ENCODE peak calls at places on chromosomes 2 and 18, in four cellular contexts. Q, D, H and V are unnamed samples.

GRCh38 chr2:191637182-191638078 is 40.5 kb upstream of the NABP1 start:
- DNase-seq in D (no peak), H (no peak), Q (no peak), V (no peak)

GRCh38 chr2:40034198-40034597 is 255.1 kb upstream of the THUMPD2 start:
- DNase-seq in Q (no peak), D (no peak), H (no peak), V (no peak)

GRCh38 chr2:178767099-178768060 is 39.8 kb downstream of the TTN start:
- DNase-seq in H (no peak), Q (no peak), D (no peak), V (no peak)

GRCh38 chr18:32383040-32383819 is 87.5 kb downstream of the GAREM1 start:
- DNase-seq in Q (no peak), H (no peak), D (no peak), V (no peak)

GRCh38 chr2:38377501-38378258 is 607 bp upstream of the ATL2 start:
- DNase-seq in H (no peak), Q (no peak), D (no peak), V (no peak)

GRCh38 chr2:10835052-10835970 is 22.7 kb upstream of the PDIA6 start:
- DNase-seq in D (peak; percentile 88), Q (peak; percentile 83), H (peak; percentile 89), V (peak; percentile 74)

GRCh38 chr2:240603846-240604245 is 17.3 kb downstream of the CAPN10 start:
- DNase-seq in Q (no peak), D (peak; percentile 43), H (peak; percentile 63), V (peak; percentile 46)

GRCh38 chr18:23825978-23826405 is 136.7 kb downstream of the LAMA3 start:
- DNase-seq in D (peak; percentile 61), H (no peak), Q (no peak), V (no peak)

GRCh38 chr2:6011871-6012380 is 319.7 kb downstream of the SOX11 start:
- DNase-seq in D (no peak), H (no peak), Q (no peak), V (no peak)

GRCh38 chr2:105890856-105891255 is 146.1 kb downstream of the NCK2 start:
- DNase-seq in D (no peak), Q (no peak), H (no peak), V (no peak)

GRCh38 chr2:69177785-69178636 is 165.0 kb downstream of the ANTXR1 start:
- DNase-seq in Q (peak; percentile 21), D (peak; percentile 97), H (peak; percentile 93), V (peak; percentile 96)

GRCh38 chr2:59149271-59149670 is 908.1 kb upstream of the FANCL start:
- DNase-seq in H (no peak), D (no peak), Q (no peak), V (no peak)

GRCh38 chr2:33142874-33143273 is 196.1 kb downstream of the LTBP1 start:
- DNase-seq in D (no peak), Q (no peak), H (no peak), V (no peak)

GRCh38 chr2:215362562-215362904 is 50.7 kb downstream of the ATIC start:
- DNase-seq in D (no peak), Q (no peak), H (no peak), V (no peak)

GRCh38 chr18:44682871-44683221 is 2.2 kb downstream of the SETBP1 start:
- DNase-seq in H (no peak), D (no peak), Q (no peak), V (no peak)

GRCh38 chr18:43692291-43692690 is 415.0 kb upstream of the SYT4 start:
- DNase-seq in H (no peak), D (no peak), Q (no peak), V (no peak)

GRCh38 chr2:97714950-97715652 is 1.7 kb downstream of the ZAP70 start:
- DNase-seq in H (peak; percentile 52), D (peak; percentile 40), Q (no peak), V (no peak)

GRCh38 chr2:16633632-16634430 is 31.8 kb downstream of the CYRIA start:
- DNase-seq in H (no peak), Q (no peak), D (no peak), V (peak; percentile 83)

GRCh38 chr2:237178396-237178795 is 92.7 kb downstream of the COPS8 start:
- DNase-seq in H (no peak), D (no peak), Q (no peak), V (no peak)

GRCh38 chr18:21134895-21135294 is 23.3 kb upstream of the ROCK1 start:
- DNase-seq in D (no peak), H (no peak), Q (no peak), V (no peak)

GRCh38 chr2:105187531-105187930 is 54.0 kb upstream of the GPR45 start:
- DNase-seq in D (no peak), Q (no peak), H (no peak), V (no peak)

GRCh38 chr2:185934232-185934631 is 195.6 kb downstream of the FSIP2 start:
- DNase-seq in H (no peak), Q (no peak), D (no peak), V (no peak)

GRCh38 chr2:215614296-215614695 is 178.4 kb upstream of the FN1 start:
- DNase-seq in D (no peak), H (no peak), Q (no peak), V (no peak)

GRCh38 chr2:105575626-105576025 is 169.1 kb upstream of the NCK2 start:
- DNase-seq in D (no peak), Q (no peak), H (no peak), V (no peak)

GRCh38 chr2:180046776-180047175 is 39.7 kb upstream of the CWC22 start:
- DNase-seq in H (no peak), Q (no peak), D (no peak), V (no peak)

GRCh38 chr18:77068321-77068841 is 64.2 kb downstream of the MBP start:
- DNase-seq in H (no peak), Q (no peak), D (no peak), V (no peak)

GRCh38 chr2:60219536-60219935 is 333.9 kb downstream of the BCL11A start:
- DNase-seq in H (no peak), D (no peak), Q (no peak), V (no peak)

GRCh38 chr18:76357585-76358265 is 137.3 kb downstream of the ZNF516 start:
- DNase-seq in H (no peak), Q (no peak), D (no peak), V (no peak)

GRCh38 chr2:152189622-152190495 is 14.3 kb upstream of the STAM2 start:
- DNase-seq in H (no peak), D (no peak), Q (peak; percentile 22), V (no peak)
- TF ChIP-seq CTCF in H (peak; percentile 82), D (peak; percentile 89), Q (peak; percentile 86), V (peak; percentile 64)

GRCh38 chr2:99728166-99728565 is 238.3 kb upstream of the REV1 start:
- DNase-seq in D (no peak), H (no peak), Q (no peak), V (no peak)
- TF ChIP-seq CTCF in D (no peak), H (no peak), Q (no peak), V (no peak)

GRCh38 chr18:7173216-7173615 is 55.6 kb upstream of the LAMA1 start:
- DNase-seq in H (no peak), Q (no peak), D (no peak), V (no peak)

GRCh38 chr18:7177131-7177744 is 53.7 kb upstream of the LRRC30 start:
- DNase-seq in Q (peak; percentile 45), D (no peak), H (no peak), V (no peak)

GRCh38 chr18:7170292-7170691 is 52.7 kb upstream of the LAMA1 start:
- DNase-seq in D (no peak), Q (no peak), H (no peak), V (no peak)

GRCh38 chr18:7172611-7173010 is 55.0 kb upstream of the LAMA1 start:
- DNase-seq in Q (no peak), D (no peak), H (no peak), V (no peak)

DNA sequence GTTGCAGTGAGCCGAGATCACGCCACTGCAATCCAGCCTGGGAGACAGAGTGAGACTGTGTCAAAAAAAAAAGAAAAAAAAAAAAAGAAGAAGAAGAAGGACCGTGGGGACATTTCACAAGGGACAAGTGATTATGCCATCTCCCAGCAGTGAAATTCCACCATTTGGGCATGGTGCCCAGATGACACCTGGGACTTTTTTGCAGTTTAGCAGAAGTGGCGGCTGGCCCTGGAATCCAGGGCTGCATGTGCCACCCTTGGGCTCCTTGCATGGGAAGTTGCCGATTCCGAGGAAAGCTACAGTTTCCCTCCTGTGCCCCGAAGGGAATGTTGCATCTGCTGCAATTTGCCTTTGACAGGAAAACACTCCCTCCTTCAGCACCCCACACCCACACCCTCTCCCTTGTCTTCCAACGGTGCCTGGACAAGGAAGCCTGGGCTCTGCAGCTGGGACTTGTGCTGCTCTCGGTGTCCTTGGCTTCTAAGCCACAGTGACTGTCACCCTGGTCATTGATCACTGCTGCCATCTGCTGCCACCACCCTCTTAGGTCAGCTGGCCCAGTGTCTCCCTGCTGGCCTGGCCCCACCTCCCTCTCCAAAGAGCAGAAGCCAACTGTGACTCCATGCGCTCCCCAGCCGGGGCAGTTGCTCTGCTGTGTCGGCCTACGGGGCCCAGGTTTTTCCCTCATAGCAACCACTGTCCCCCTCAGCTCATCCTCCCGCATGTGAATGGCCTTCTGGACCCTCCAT is 56.4 kb upstream of the LRRC30 start:
- DNase-seq in H (no peak), D (no peak), Q (no peak), V (no peak)
- TF ChIP-seq CTCF in H (no peak), D (peak; percentile 7), Q (peak; percentile 38), V (no peak)

DNA sequence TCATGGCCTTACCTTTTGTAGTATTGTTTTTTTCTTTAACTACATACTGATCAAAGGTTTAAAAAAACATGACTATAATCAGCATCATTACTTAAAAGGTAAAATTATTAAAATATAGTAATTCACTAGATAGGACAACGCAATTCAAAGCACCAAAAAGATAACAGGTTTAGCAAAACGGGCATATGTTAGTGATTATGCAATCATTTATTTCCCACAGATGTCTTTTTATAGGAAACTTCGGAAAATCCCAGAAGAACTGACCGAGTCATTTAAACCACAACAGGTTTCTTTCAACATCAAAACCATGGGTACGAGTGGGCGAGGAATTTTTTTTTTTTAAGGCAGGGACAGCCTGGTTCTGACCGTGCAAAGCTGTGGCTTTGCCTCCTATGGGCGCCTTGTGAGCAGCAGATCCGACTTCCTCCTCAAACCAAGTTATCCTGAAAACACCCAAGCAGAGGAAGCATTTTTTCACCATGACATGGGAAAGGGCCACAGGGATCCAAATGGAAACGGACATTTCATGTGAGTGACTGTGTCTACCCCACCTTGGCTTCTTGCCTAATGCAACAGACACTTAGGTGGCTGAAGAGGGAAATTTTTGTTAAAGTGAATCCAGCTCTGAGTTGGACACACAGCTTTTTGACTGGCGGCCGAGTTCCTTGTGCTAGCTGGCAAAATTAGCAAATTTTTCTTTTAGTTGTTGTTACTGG is 487.2 kb upstream of the ZEB2 start:
- DNase-seq in H (no peak), D (peak; percentile 61), Q (no peak), V (no peak)
- TF ChIP-seq CTCF in H (no peak), D (no peak), Q (no peak), V (no peak)